ENCODE peak calls at places on chromosomes 16 and 17, in five cellular contexts. W, C, L, X and V are unnamed samples.

GRCh38 chr16:1762196-1762878 is 9.0 kb downstream of the NME3 start:
- DNase-seq in X (no peak), L (no peak), W (no peak), C (no peak), V (no peak)

GRCh38 chr17:58136669-58137279 is 11.4 kb upstream of the OR4D1 start:
- DNase-seq in W (no peak), X (no peak), L (no peak), C (no peak), V (no peak)

GRCh38 chr16:15523092-15523541 is 88.7 kb downstream of the BMERB1 start:
- DNase-seq in W (no peak), X (peak), L (no peak), C (no peak), V (no peak)

GRCh38 chr16:8660841-8661301 is 13.5 kb upstream of the ABAT start:
- DNase-seq in C (peak), L (peak), X (peak), W (no peak), V (peak)

GRCh38 chr16:83915081-83915480 is 16.2 kb downstream of the MLYCD start:
- DNase-seq in W (no peak), L (no peak), C (no peak), X (no peak), V (peak)

GRCh38 chr16:79007614-79008013 is 592.9 kb downstream of the MAF start:
- DNase-seq in L (no peak), W (no peak), C (no peak), X (no peak), V (no peak)

GRCh38 chr16:351804-352520 is 561 bp downstream of the AXIN1 start:
- DNase-seq in X (peak), L (no peak), C (no peak), W (no peak), V (no peak)

GRCh38 chr17:81884520-81884919 is 6.9 kb downstream of the ALYREF start:
- DNase-seq in L (no peak), C (no peak), W (no peak), X (no peak), V (no peak)

GRCh38 chr17:57243171-57243622 is 13.1 kb upstream of the MSI2 start:
- DNase-seq in W (no peak), C (peak), L (peak), X (peak), V (peak)

GRCh38 chr17:30299000-30299399 is 7.3 kb upstream of the BLMH start:
- DNase-seq in L (no peak), C (no peak), W (no peak), X (no peak), V (no peak)

GRCh38 chr16:75754126-75754525 is 27.8 kb upstream of the CPHXL start:
- DNase-seq in C (no peak), L (peak), W (no peak), X (peak), V (no peak)

GRCh38 chr16:763386-763785 is 2.9 kb downstream of the MSLN start:
- DNase-seq in X (no peak), W (no peak), L (no peak), C (no peak), V (no peak)

GRCh38 chr17:76458580-76459490 is 5.9 kb upstream of the UBE2O start:
- DNase-seq in X (peak), L (no peak), W (no peak), C (peak), V (peak)

GRCh38 chr17:77423589-77424451 is 283.1 kb downstream of the SEC14L1 start:
- DNase-seq in X (peak), C (peak), L (peak), W (peak), V (no peak)

GRCh38 chr17:43676471-43676870 is 14.7 kb upstream of the MEOX1 start:
- DNase-seq in C (no peak), W (no peak), X (no peak), L (no peak), V (no peak)

GRCh38 chr16:18932243-18932997 is 6.2 kb upstream of the SMG1 start:
- DNase-seq in X (no peak), L (no peak), W (peak), C (peak), V (no peak)

GRCh38 chr16:82814059-82814458 is 187.3 kb downstream of the CDH13 start:
- DNase-seq in C (no peak), X (no peak), L (no peak), W (no peak), V (no peak)

GRCh38 chr17:72392056-72393010 is 271.5 kb downstream of the SOX9 start:
- DNase-seq in L (no peak), X (no peak), W (peak), C (peak), V (peak)

GRCh38 chr17:49525831-49526741 is 31.0 kb downstream of the NGFR start:
- DNase-seq in W (no peak), C (no peak), X (no peak), L (no peak), V (no peak)

GRCh38 chr17:47955497-47956461 is 1.9 kb downstream of the PRR15L start:
- DNase-seq in X (peak), L (no peak), C (no peak), W (no peak), V (no peak)

GRCh38 chr17:81223758-81224122 is 975 bp upstream of the CEP131 start:
- DNase-seq in W (no peak), X (peak), C (no peak), L (no peak), V (no peak)

GRCh38 chr17:82800885-82801284 is 38.9 kb downstream of the ZNF750 start:
- DNase-seq in W (no peak), X (no peak), C (no peak), L (no peak), V (no peak)

GRCh38 chr16:88065747-88066142 is 114.5 kb downstream of the BANP start:
- DNase-seq in X (no peak), L (no peak), W (no peak), C (no peak), V (no peak)

GRCh38 chr16:70437017-70437581 is 1.8 kb downstream of the ST3GAL2 start:
- DNase-seq in L (no peak), W (no peak), C (peak), X (no peak), V (peak)

GRCh38 chr16:52997922-52998321 is 54.8 kb downstream of the CHD9NB start:
- DNase-seq in L (no peak), X (no peak), C (no peak), W (no peak), V (no peak)

GRCh38 chr17:48059125-48059668 is 11.0 kb downstream of the NFE2L1 start:
- DNase-seq in L (no peak), X (no peak), W (no peak), C (no peak), V (no peak)

GRCh38 chr16:71669926-71670536 is 44.0 kb downstream of the MARVELD3 start:
- DNase-seq in W (no peak), X (no peak), C (peak), L (no peak), V (no peak)

GRCh38 chr16:66701061-66701460 is 4.5 kb upstream of the CMTM4 start:
- DNase-seq in X (no peak), C (no peak), W (no peak), L (no peak), V (no peak)

GRCh38 chr17:60729854-60730253 is 52.2 kb downstream of the BCAS3 start:
- DNase-seq in L (no peak), C (no peak), X (peak), W (no peak), V (no peak)

GRCh38 chr16:70495425-70496182 is 27.8 kb downstream of the COG4 start:
- DNase-seq in X (no peak), L (no peak), W (no peak), C (no peak), V (no peak)

GRCh38 chr17:7992516-7992915 is 9.9 kb upstream of the GUCY2D start:
- DNase-seq in L (no peak), W (peak), C (no peak), X (no peak), V (no peak)

GRCh38 chr17:4802228-4802627 is at the start of gene C17orf114:
- DNase-seq in C (no peak), L (no peak), W (no peak), X (no peak), V (no peak)

GRCh38 chr16:4693296-4693955 is at the start of gene NUDT16L1:
- DNase-seq in L (peak), W (peak), C (peak), X (peak), V (peak)

GRCh38 chr17:4846635-4847390 is 13.7 kb downstream of the MINK1 start:
- DNase-seq in X (no peak), W (no peak), C (no peak), L (no peak), V (no peak)

GRCh38 chr17:8393470-8394231 is 4.0 kb downstream of the RNF222 start:
- DNase-seq in C (no peak), W (no peak), L (no peak), X (peak), V (no peak)

GRCh38 chr16:75074920-75075687 is 41.5 kb downstream of the LDHD start:
- DNase-seq in L (peak), C (no peak), X (peak), W (no peak), V (peak)

GRCh38 chr17:75406222-75406615 is 741 bp upstream of the GRB2 start:
- DNase-seq in C (no peak), L (no peak), X (no peak), W (no peak), V (no peak)

GRCh38 chr16:788399-789126 is at the start of gene CHTF18:
- DNase-seq in W (peak), X (peak), C (peak), L (peak), V (peak)

GRCh38 chr17:45973099-45973838 is 25.8 kb upstream of the STH start:
- DNase-seq in L (peak), W (no peak), X (peak), C (no peak), V (no peak)

GRCh38 chr17:45969726-45970125 is 29.3 kb upstream of the STH start:
- DNase-seq in X (no peak), W (no peak), C (no peak), L (no peak), V (no peak)

GRCh38 chr17:45970659-45971058 is 28.4 kb upstream of the STH start:
- DNase-seq in W (no peak), X (no peak), L (no peak), C (no peak), V (no peak)

GRCh38 chr17:45972531-45972930 is 26.5 kb upstream of the STH start:
- DNase-seq in C (no peak), X (no peak), W (no peak), L (no peak), V (no peak)

GRCh38 chr17:45971698-45972141 is 27.3 kb upstream of the STH start:
- DNase-seq in W (no peak), C (no peak), L (no peak), X (no peak), V (no peak)
- TF ChIP-seq CTCF in W (peak), C (no peak), L (no peak), X (no peak), V (no peak)

DNA sequence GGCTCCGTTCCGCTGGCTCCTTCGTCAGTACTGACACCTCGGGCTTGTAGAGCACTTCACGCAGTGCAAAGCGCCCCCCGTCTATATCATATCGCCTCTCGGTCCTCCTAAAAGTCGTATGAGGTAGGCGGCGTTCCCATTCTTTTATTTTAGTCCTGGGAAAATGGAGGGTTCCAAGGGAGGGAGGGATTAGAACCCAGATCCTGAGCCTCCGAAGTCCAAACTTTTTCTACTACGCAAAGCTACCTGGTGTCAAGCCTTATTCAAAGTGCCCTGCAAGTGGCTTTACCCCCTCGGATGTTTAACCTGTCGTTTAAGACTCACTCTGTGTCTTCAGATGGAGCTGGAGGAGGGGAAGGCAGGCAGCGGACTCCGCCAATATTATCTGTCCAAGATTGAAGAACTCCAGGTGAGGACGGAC is 348 bp upstream of the FTSJ3 start:
- DNase-seq in C (no peak), X (no peak), W (no peak), L (no peak), V (no peak)
- TF ChIP-seq CTCF in C (no peak), X (no peak), W (no peak), L (no peak), V (no peak)

GRCh38 chr16:56424791-56425438 is 430 bp downstream of the AMFR start:
- DNase-seq in L (no peak), W (no peak), C (no peak), X (peak), V (peak)

GRCh38 chr16:56426585-56426984 is 1.2 kb upstream of the AMFR start:
- DNase-seq in L (no peak), C (no peak), X (no peak), W (no peak), V (no peak)

GRCh38 chr16:56423584-56424403 is 1.6 kb downstream of the AMFR start:
- DNase-seq in X (no peak), W (no peak), C (no peak), L (no peak), V (peak)

GRCh38 chr16:56424404-56424765 is 960 bp downstream of the AMFR start:
- DNase-seq in W (no peak), X (no peak), C (no peak), L (no peak), V (no peak)

GRCh38 chr16:56425439-56425832 is at the start of gene AMFR:
- DNase-seq in X (peak), C (peak), L (no peak), W (no peak), V (peak)
- TF ChIP-seq CTCF in X (no peak), C (peak), L (no peak), W (no peak), V (peak)

DNA sequence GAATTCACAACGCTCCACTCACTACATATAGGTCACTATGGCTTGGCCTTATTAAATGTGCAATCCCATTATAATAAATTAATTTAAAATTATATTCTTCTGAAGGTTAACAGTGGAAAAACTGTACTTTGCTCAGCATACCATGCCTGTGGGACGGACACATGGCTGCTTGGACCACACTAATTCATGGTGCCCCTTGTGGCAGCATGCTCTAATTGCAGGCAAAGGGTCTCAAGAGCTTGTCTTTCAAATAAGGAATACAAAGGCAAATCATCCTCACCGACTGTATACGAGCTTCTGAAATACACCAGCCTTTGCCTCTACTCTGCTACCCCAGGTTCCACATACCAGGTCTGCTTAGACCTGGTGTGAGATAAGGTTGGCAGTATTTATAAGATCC is 11.7 kb downstream of the SMPD3 start:
- DNase-seq in C (no peak), W (no peak), L (no peak), X (no peak), V (no peak)
- TF ChIP-seq CTCF in C (no peak), W (peak), L (no peak), X (peak), V (no peak)